ENCODE peak calls at places on chromosomes 7 and 10, in four cellular contexts. L, Y, E and F are unnamed samples. For H4K20me1, the result is how much of the 10 kb centered on the place peaks cover.

GRCh38 chr7:94810496-94810895 is 96.9 kb upstream of the PPP1R9A start:
- DNase-seq in L (no peak), Y (no peak), E (no peak), F (peak)

GRCh38 chr10:96746503-96746902 is 26.2 kb upstream of the PIK3AP1 start:
- DNase-seq in L (no peak), Y (no peak), E (no peak), F (no peak)

GRCh38 chr7:14233026-14233897 is 243.8 kb upstream of the ETV1 start:
- DNase-seq in L (no peak), Y (peak), E (peak), F (peak)

GRCh38 chr7:15096853-15097252 is 194.3 kb upstream of the DGKB start:
- DNase-seq in L (no peak), Y (no peak), E (no peak), F (no peak)

GRCh38 chr10:117542706-117543244 is at the start of gene EMX2:
- DNase-seq in L (no peak), Y (peak), E (no peak), F (no peak)

GRCh38 chr7:24192701-24193100 is 91.3 kb upstream of the NPY start:
- DNase-seq in L (no peak), Y (no peak), E (no peak), F (no peak)

GRCh38 chr10:36496728-36497127 is 628.7 kb upstream of the ANKRD30A start:
- DNase-seq in L (no peak), Y (no peak), E (peak), F (no peak)

GRCh38 chr10:124039432-124040086 is 53.8 kb downstream of the CHST15 start:
- DNase-seq in L (no peak), Y (no peak), E (no peak), F (no peak)

GRCh38 chr10:113616244-113617074 is 47.4 kb downstream of the NRAP start:
- DNase-seq in L (peak), Y (peak), E (peak), F (no peak)

GRCh38 chr7:151247016-151247580 is 1.4 kb downstream of the SMARCD3 start:
- DNase-seq in L (no peak), Y (no peak), E (no peak), F (no peak)

GRCh38 chr7:19117081-19117869 is at the start of gene TWIST1:
- DNase-seq in L (no peak), Y (peak), E (peak), F (peak)

GRCh38 chr7:123865517-123866117 is 20.6 kb downstream of the HYAL4 start:
- DNase-seq in L (peak), Y (peak), E (peak), F (peak)

GRCh38 chr7:24741691-24742639 is 15.3 kb downstream of the GSDME start:
- DNase-seq in L (no peak), Y (peak), E (peak), F (peak)

GRCh38 chr7:65960351-65961074 is 21.5 kb downstream of the GUSB start:
- DNase-seq in L (no peak), Y (no peak), E (no peak), F (no peak)

GRCh38 chr7:157684157-157684595 is 347.4 kb downstream of the DNAJB6 start:
- DNase-seq in L (no peak), Y (no peak), E (no peak), F (peak)

GRCh38 chr7:36116347-36117200 is 36.5 kb upstream of the EEPD1 start:
- DNase-seq in L (peak), Y (peak), E (peak), F (peak)

GRCh38 chr10:30877111-30877510 is 154.6 kb downstream of the ZNF438 start:
- DNase-seq in L (no peak), Y (peak), E (no peak), F (peak)

GRCh38 chr7:12738665-12739064 is 51.2 kb downstream of the ARL4A start:
- DNase-seq in L (no peak), Y (no peak), E (peak), F (no peak)

GRCh38 chr7:129005186-129005585 is 49.7 kb downstream of the TNPO3 start:
- DNase-seq in L (no peak), Y (no peak), E (no peak), F (no peak)

GRCh38 chr7:26375604-26376207 is 84.0 kb downstream of the SNX10 start:
- DNase-seq in L (no peak), Y (peak), E (no peak), F (no peak)

GRCh38 chr7:78191475-78192079 is 393.0 kb downstream of the PHTF2 start:
- DNase-seq in L (no peak), Y (no peak), E (no peak), F (no peak)

GRCh38 chr7:101390901-101391301 is 28.2 kb downstream of the COL26A1 start:
- DNase-seq in L (no peak), Y (no peak), E (no peak), F (no peak)

GRCh38 chr7:50564630-50565558 is at the start of gene DDC:
- DNase-seq in L (no peak), Y (no peak), E (no peak), F (no peak)

GRCh38 chr7:26620352-26620751 is 244.0 kb downstream of the SKAP2 start:
- DNase-seq in L (peak), Y (no peak), E (peak), F (no peak)

GRCh38 chr7:131203291-131203976 is 124.2 kb upstream of the MKLN1 start:
- DNase-seq in L (no peak), Y (peak), E (no peak), F (no peak)

GRCh38 chr10:99945286-99945685 is 64.5 kb downstream of the DNMBP start:
- DNase-seq in L (no peak), Y (peak), E (peak), F (peak)

GRCh38 chr10:117936136-117936535 is 110.6 kb downstream of the RAB11FIP2 start:
- DNase-seq in L (no peak), Y (peak), E (no peak), F (no peak)

GRCh38 chr10:69965919-69966662 is 86.6 kb upstream of the MACROH2A2 start:
- DNase-seq in L (no peak), Y (peak), E (peak), F (peak)

GRCh38 chr10:16735626-16736025 is 81.6 kb downstream of the RSU1 start:
- DNase-seq in L (no peak), Y (no peak), E (no peak), F (peak)

GRCh38 chr7:16189026-16189715 is 232.2 kb downstream of the CRPPA start:
- DNase-seq in L (no peak), Y (peak), E (no peak), F (peak)

GRCh38 chr10:123301077-123301875 is 147.1 kb downstream of the BUB3 start:
- DNase-seq in L (no peak), Y (peak), E (peak), F (peak)

GRCh38 chr7:23372671-23373070 is 73.5 kb downstream of the MALSU1 start:
- DNase-seq in L (no peak), Y (no peak), E (no peak), F (no peak)

GRCh38 chr10:1737222-1738061 is at the start of gene ADARB2:
- DNase-seq in L (no peak), Y (peak), E (no peak), F (no peak)

GRCh38 chr7:38169862-38170261 is 8.2 kb upstream of the STARD3NL start:
- DNase-seq in L (no peak), Y (peak), E (peak), F (peak)

GRCh38 chr10:113279262-113279661 is 273.6 kb upstream of the HABP2 start:
- DNase-seq in L (no peak), Y (no peak), E (no peak), F (no peak)

GRCh38 chr10:119595134-119595714 is 1.5 kb downstream of the TIAL1 start:
- DNase-seq in L (no peak), Y (peak), E (peak), F (peak)

GRCh38 chr10:116274141-116274861 is 1.3 kb upstream of the GFRA1 start:
- DNase-seq in L (no peak), Y (peak), E (no peak), F (no peak)

GRCh38 chr10:48507933-48508830 is 96.7 kb downstream of the ARHGAP22 start:
- DNase-seq in L (no peak), Y (peak), E (peak), F (no peak)

GRCh38 chr7:55497521-55497920 is 74.8 kb downstream of the VOPP1 start:
- DNase-seq in L (no peak), Y (no peak), E (no peak), F (no peak)

GRCh38 chr7:55500117-55500516 is 72.2 kb downstream of the VOPP1 start:
- DNase-seq in L (no peak), Y (no peak), E (no peak), F (no peak)

GRCh38 chr7:55498770-55499169 is 73.5 kb downstream of the VOPP1 start:
- DNase-seq in L (no peak), Y (no peak), E (no peak), F (no peak)

GRCh38 chr7:55498142-55498541 is 74.2 kb downstream of the VOPP1 start:
- DNase-seq in L (no peak), Y (no peak), E (no peak), F (no peak)

DNA sequence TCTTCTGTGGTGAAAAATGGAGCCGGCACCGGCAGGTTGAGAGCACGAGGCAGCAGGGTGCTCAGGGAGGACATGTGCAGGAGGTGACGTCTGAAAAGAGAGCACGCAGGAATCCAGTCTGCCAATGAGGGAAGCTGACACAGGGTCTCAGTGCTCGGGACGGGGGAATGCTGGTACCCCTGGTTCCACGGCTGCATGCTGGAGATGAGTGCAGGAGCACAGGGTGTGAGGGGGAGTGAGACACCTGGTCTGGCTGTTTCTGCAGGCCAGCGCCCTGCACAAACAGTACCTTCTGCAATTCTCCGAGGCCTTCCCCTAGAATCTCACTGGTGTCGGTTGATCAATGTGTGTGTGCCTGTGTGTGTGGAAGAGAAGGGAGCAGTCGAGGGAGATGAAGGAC is 72.7 kb downstream of the VOPP1 start:
- DNase-seq in L (no peak), Y (no peak), E (no peak), F (no peak)
- H4K20me1 ChIP-seq in L (under half), Y (under half), E (under half), F (half or more)

GRCh38 chr10:67936416-67936815 is 52.0 kb downstream of the SIRT1 start:
- DNase-seq in L (no peak), Y (peak), E (no peak), F (peak)
- H3K4me3 ChIP-seq in L (no peak), Y (no peak), E (no peak), F (no peak)

DNA sequence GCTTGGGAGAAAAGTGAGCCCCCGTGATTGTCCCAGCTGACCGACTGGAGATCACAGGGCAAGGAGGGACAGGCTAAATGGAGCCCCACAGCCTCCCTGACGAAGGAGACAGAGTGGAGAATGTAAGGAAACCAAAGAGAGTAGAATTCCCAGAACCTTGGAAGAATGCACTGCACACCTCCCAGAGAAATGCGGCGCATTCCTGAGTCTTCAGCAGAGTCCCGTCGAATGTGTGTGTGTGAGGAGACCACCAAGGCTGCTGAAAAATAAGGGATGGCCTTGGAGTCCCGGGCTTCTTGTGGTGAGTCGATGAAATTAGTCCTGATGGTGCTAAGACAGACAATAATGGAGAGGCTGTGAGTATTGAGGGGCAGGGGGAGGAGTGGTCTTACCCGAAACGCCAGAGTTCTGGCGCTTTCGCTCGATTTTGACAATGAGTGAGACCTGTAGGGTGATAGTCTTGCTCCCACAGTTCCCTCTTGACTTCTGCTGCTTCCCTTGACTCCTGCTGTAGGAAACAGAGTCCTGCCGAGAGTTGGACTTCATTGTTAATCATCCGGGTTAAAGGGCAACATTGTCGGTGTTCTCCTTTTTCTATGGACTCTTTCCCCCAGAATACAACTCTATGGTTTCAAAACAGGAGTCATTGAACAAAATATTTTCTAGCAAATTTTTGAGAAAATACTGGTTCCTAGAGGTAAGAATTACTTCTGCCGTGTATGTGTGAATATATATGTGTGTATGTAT is 103.2 kb downstream of the CNNM2 start:
- DNase-seq in L (no peak), Y (no peak), E (no peak), F (peak)
- H3K9ac ChIP-seq in L (no peak), Y (no peak), E (no peak), F (no peak)

GRCh38 chr10:125148576-125148975 is 11.8 kb downstream of the CTBP2 start:
- DNase-seq in L (no peak), Y (peak), E (no peak), F (no peak)
- H4K20me1 ChIP-seq in L (under half), Y (under half), E (under half), F (half or more)

GRCh38 chr10:114715171-114715670 is 57.1 kb upstream of the ABLIM1 start:
- DNase-seq in L (no peak), Y (peak), E (peak), F (peak)
- H3K4me3 ChIP-seq in L (no peak), Y (peak), E (peak), F (peak)

DNA sequence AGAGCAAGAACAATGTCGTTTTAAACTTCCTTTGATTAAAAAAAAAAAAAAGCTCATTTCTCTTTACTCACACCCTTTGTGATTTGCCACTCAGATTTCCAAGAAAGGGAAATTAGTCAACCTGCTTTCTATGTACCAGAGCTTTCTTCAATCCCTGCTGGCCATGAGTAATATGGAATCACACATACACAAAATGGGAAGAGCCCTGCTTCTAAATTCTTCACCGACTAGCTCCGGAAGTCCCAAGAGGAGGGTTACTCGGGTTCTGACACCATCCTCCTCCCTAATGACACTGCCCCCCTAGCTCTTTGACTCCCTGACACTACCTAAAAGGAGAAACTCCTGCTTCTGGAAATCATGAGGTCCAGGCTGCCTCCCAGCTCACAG is 81.8 kb upstream of the SFMBT2 start:
- DNase-seq in L (no peak), Y (no peak), E (no peak), F (no peak)
- H3K9ac ChIP-seq in L (no peak), Y (no peak), E (no peak), F (no peak)